ENCODE peak calls at places on chromosomes 1 and 21, in six cellular contexts. Y is psoas muscle; X is adipocyte; L is hepatocyte; B is CD8-positive, alpha-beta memory T cell; J is aorta. W is an unnamed sample.

GRCh38 chr1:68291763-68292384 is 59.6 kb upstream of the WLS start:
- DNase-seq in Y (no peak), X (peak; percentile 56), L (no peak), B (no peak), J (no peak), W (no peak)

GRCh38 chr1:41476807-41477361 is 7.6 kb downstream of the EDN2 start:
- DNase-seq in Y (peak; percentile 43), X (no peak), L (no peak), B (no peak), J (peak; percentile 45), W (no peak)

GRCh38 chr1:213425631-213426030 is 374.6 kb downstream of the RPS6KC1 start:
- DNase-seq in Y (no peak), X (no peak), L (no peak), B (no peak), J (no peak), W (no peak)

GRCh38 chr1:228697209-228698016 is 37.9 kb upstream of the RHOU start:
- DNase-seq in Y (peak; percentile 67), X (peak; percentile 48), L (peak; percentile 78), B (no peak), J (peak; percentile 80), W (peak; percentile 70)

GRCh38 chr1:227902641-227902990 is 45.1 kb downstream of the WNT9A start:
- DNase-seq in Y (peak; percentile 12), X (no peak), L (no peak), B (no peak), J (peak; percentile 37), W (no peak)

GRCh38 chr1:92755541-92756351 is 29.2 kb downstream of the EVI5 start:
- DNase-seq in Y (peak; percentile 49), X (no peak), L (peak; percentile 8), B (no peak), J (peak; percentile 61), W (no peak)

GRCh38 chr1:2372551-2373490 is 18.5 kb downstream of the MORN1 start:
- DNase-seq in Y (no peak), X (no peak), L (no peak), B (no peak), J (peak; percentile 46), W (peak; percentile 3)

GRCh38 chr1:157770442-157771043 is 6.4 kb downstream of the FCRL2 start:
- DNase-seq in Y (no peak), X (no peak), L (no peak), B (no peak), J (no peak), W (peak; percentile 24)

GRCh38 chr1:207904377-207904902 is 6.5 kb downstream of the CD34 start:
- DNase-seq in Y (no peak), X (no peak), L (no peak), B (no peak), J (no peak), W (no peak)

GRCh38 chr1:201383647-201384405 is 6.3 kb upstream of the TNNT2 start:
- DNase-seq in Y (peak; percentile 61), X (peak; percentile 92), L (peak; percentile 72), B (no peak), J (no peak), W (no peak)

GRCh38 chr1:53073899-53074311 is 11.9 kb downstream of the PODN start:
- DNase-seq in Y (peak; percentile 59), X (no peak), L (no peak), B (no peak), J (peak; percentile 56), W (no peak)

GRCh38 chr1:8283058-8283884 is 34.6 kb upstream of the SLC45A1 start:
- DNase-seq in Y (no peak), X (no peak), L (no peak), B (no peak), J (peak; percentile 70), W (no peak)

GRCh38 chr1:61183471-61184034 is 101.2 kb downstream of the NFIA start:
- DNase-seq in Y (no peak), X (peak; percentile 39), L (peak; percentile 49), B (no peak), J (peak; percentile 70), W (no peak)

GRCh38 chr1:116255486-116255885 is 117.6 kb upstream of the ATP1A1 start:
- DNase-seq in Y (no peak), X (no peak), L (no peak), B (no peak), J (no peak), W (no peak)
- H3K4me1 ChIP-seq in Y (peaks cover 13% of the 10 kb centered on the region), X (no peaks in the 10 kb centered on the region), L (peaks cover 22% of the 10 kb centered on the region), B (no peaks in the 10 kb centered on the region), J (no peaks in the 10 kb centered on the region), W (no peaks in the 10 kb centered on the region)

GRCh38 chr1:14876747-14877146 is 276.8 kb upstream of the TMEM51 start:
- DNase-seq in Y (no peak), X (no peak), L (no peak), B (no peak), J (no peak), W (no peak)

GRCh38 chr1:14877224-14877623 is 276.3 kb upstream of the TMEM51 start:
- DNase-seq in Y (no peak), X (no peak), L (no peak), B (no peak), J (no peak), W (no peak)

GRCh38 chr1:14880456-14881316 is 272.9 kb upstream of the TMEM51 start:
- DNase-seq in Y (peak; percentile 36), X (peak; percentile 8), L (no peak), B (no peak), J (peak; percentile 71), W (no peak)

GRCh38 chr1:14878124-14878523 is 275.4 kb upstream of the TMEM51 start:
- DNase-seq in Y (no peak), X (no peak), L (peak; percentile 21), B (no peak), J (no peak), W (no peak)

DNA sequence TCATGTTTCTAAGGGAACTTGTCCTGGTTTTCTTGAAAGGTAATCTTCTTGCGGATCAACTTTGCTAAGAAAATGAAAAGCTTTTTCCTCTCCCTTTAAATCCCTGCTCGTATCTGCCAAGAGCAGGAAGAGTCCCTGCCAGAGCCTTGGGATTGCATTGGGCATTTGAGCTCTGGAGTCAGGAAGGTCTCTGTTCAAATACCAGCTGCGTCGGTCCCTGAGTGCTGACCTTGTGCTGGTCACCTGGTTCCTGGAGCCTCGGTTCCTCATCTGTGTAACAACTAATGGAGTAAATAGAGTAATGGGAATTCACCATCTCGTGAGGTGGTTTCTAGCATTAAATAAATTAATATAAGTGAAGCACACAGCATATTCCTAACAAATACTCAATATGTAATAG is 274.6 kb upstream of the TMEM51 start:
- DNase-seq in Y (no peak), X (no peak), L (no peak), B (no peak), J (no peak), W (no peak)
- H3K4me1 ChIP-seq in Y (no peaks in the 10 kb centered on the region), X (peaks cover 21% of the 10 kb centered on the region), L (no peaks in the 10 kb centered on the region), B (no peaks in the 10 kb centered on the region), J (no peaks in the 10 kb centered on the region), W (no peaks in the 10 kb centered on the region)

GRCh38 chr1:154329551-154330131 is 4.3 kb downstream of the ATP8B2 start:
- DNase-seq in Y (no peak), X (peak; percentile 24), L (no peak), B (no peak), J (no peak), W (no peak)

GRCh38 chr1:154327466-154328317 is 2.4 kb downstream of the ATP8B2 start:
- DNase-seq in Y (no peak), X (no peak), L (no peak), B (no peak), J (no peak), W (no peak)

GRCh38 chr1:154328318-154329151 is 3.2 kb downstream of the ATP8B2 start:
- DNase-seq in Y (peak; percentile 87), X (peak; percentile 90), L (peak; percentile 88), B (peak; percentile 88), J (peak; percentile 91), W (no peak)

GRCh38 chr1:154329152-154329521 is 3.8 kb downstream of the ATP8B2 start:
- DNase-seq in Y (no peak), X (peak; percentile 27), L (no peak), B (no peak), J (no peak), W (no peak)

DNA sequence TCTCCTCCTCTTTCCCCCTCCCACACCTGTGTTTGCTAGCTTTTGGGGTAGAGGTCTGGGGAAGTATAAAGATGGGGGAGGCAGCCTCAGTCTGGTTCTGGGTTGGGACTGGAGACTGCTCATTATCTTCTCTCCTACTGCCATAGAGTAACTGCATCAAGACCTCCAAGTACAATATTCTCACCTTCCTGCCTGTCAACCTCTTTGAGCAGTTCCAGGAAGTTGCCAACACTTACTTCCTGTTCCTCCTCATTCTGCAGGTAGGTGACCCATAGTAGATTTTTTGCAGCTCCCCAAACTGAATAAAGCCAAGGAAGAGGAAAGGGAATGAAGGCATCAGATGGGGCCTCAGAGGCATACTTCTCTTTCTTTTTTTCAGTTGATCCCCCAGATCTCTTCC is 5.3 kb downstream of the ATP8B2 start:
- DNase-seq in Y (no peak), X (no peak), L (no peak), B (no peak), J (no peak), W (no peak)
- H3K4me1 ChIP-seq in Y (peaks cover 16% of the 10 kb centered on the region), X (peaks cover 37% of the 10 kb centered on the region), L (peaks cover 26% of the 10 kb centered on the region), B (peaks cover 72% of the 10 kb centered on the region), J (peaks cover 7% of the 10 kb centered on the region), W (peaks cover 6% of the 10 kb centered on the region)

GRCh38 chr1:36341626-36342320 is 18.3 kb upstream of the EVA1B start:
- DNase-seq in Y (no peak), X (no peak), L (no peak), B (no peak), J (no peak), W (no peak)
- H3K4me1 ChIP-seq in Y (peaks cover 38% of the 10 kb centered on the region), X (peaks cover 16% of the 10 kb centered on the region), L (no peaks in the 10 kb centered on the region), B (peaks cover 10% of the 10 kb centered on the region), J (no peaks in the 10 kb centered on the region), W (no peaks in the 10 kb centered on the region)

DNA sequence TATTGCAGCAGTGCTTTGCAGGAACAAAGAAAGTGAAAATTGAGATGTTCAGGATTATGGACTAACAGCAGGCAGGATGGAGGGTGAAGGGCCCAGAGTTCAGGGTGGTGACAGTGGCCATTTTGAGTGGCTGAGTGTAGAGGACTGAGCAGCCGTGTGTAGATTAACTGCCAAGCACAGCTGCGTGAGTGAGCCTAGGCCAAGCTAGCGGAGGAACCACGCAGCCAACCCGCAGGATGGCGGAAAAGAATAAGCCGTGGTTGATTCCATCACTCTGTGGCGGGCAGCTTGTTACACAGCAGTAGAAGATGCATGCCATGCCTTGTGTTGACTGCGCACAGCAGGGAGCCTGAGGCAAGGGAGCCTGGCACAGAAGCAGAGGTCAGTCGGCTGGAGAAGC is 102.5 kb upstream of the KIF26B start:
- DNase-seq in Y (no peak), X (no peak), L (no peak), B (no peak), J (no peak), W (no peak)
- H3K4me1 ChIP-seq in Y (no peaks in the 10 kb centered on the region), X (no peaks in the 10 kb centered on the region), L (peaks cover 3% of the 10 kb centered on the region), B (no peaks in the 10 kb centered on the region), J (no peaks in the 10 kb centered on the region), W (no peaks in the 10 kb centered on the region)

GRCh38 chr1:240405751-240406150 is 206.2 kb downstream of the GREM2 start:
- DNase-seq in Y (no peak), X (no peak), L (no peak), B (no peak), J (no peak), W (no peak)
- H3K4me1 ChIP-seq in Y (no peaks in the 10 kb centered on the region), X (peaks cover 37% of the 10 kb centered on the region), L (peaks cover 12% of the 10 kb centered on the region), B (no peaks in the 10 kb centered on the region), J (no peaks in the 10 kb centered on the region), W (no peaks in the 10 kb centered on the region)

GRCh38 chr21:36126621-36127110 is 8.2 kb upstream of the CBR3 start:
- DNase-seq in Y (no peak), X (no peak), L (no peak), B (no peak), J (no peak), W (no peak)
- H3K4me1 ChIP-seq in Y (no peaks in the 10 kb centered on the region), X (peaks cover 17% of the 10 kb centered on the region), L (no peaks in the 10 kb centered on the region), B (peaks cover 9% of the 10 kb centered on the region), J (no peaks in the 10 kb centered on the region), W (peaks cover 2% of the 10 kb centered on the region)

GRCh38 chr1:115064461-115064860 is 24.8 kb downstream of the TSPAN2 start:
- DNase-seq in Y (no peak), X (no peak), L (no peak), B (no peak), J (no peak), W (no peak)
- H3K4me1 ChIP-seq in Y (peaks cover 7% of the 10 kb centered on the region), X (peaks cover 31% of the 10 kb centered on the region), L (peaks cover 4% of the 10 kb centered on the region), B (peaks cover 37% of the 10 kb centered on the region), J (peaks cover 2% of the 10 kb centered on the region), W (no peaks in the 10 kb centered on the region)

W was measured in HAP-1.